ENCODE peak calls at places on chromosome X, in five cellular contexts. One of them, this sample, is unnamed.

GRCh38 chrX:526295-527224 is 104.0 kb upstream of the SHOX start:
- DNase-seq in cardiac muscle cell: no peak
- DNase-seq in GM04504: no peak
- DNase-seq in mesothelial cell of epicardium: no peak
- DNase-seq in iPS DF 6.9: no peak
- DNase-seq in this sample: no peak

GRCh38 chrX:645024-645376 is 14.4 kb downstream of the SHOX start:
- DNase-seq in cardiac muscle cell: no peak
- DNase-seq in GM04504: no peak
- DNase-seq in mesothelial cell of epicardium: no peak
- DNase-seq in iPS DF 6.9: no peak
- DNase-seq in this sample: no peak

GRCh38 chrX:150692296-150692695 is 900 bp upstream of the MTMR1 start:
- DNase-seq in cardiac muscle cell: no peak
- DNase-seq in GM04504: no peak
- DNase-seq in mesothelial cell of epicardium: no peak
- DNase-seq in iPS DF 6.9: no peak
- DNase-seq in this sample: no peak

GRCh38 chrX:35919536-35920309 is at the start of gene CFAP47:
- DNase-seq in cardiac muscle cell: peak
- DNase-seq in GM04504: no peak
- DNase-seq in mesothelial cell of epicardium: no peak
- DNase-seq in iPS DF 6.9: peak
- DNase-seq in this sample: peak

GRCh38 chrX:37997096-37997495 is 9.3 kb upstream of the SYTL5 start:
- DNase-seq in cardiac muscle cell: no peak
- DNase-seq in GM04504: no peak
- DNase-seq in mesothelial cell of epicardium: no peak
- DNase-seq in iPS DF 6.9: no peak
- DNase-seq in this sample: no peak

GRCh38 chrX:38220936-38221386 is 290 bp upstream of the SRPX start:
- DNase-seq in cardiac muscle cell: no peak
- DNase-seq in GM04504: no peak
- DNase-seq in mesothelial cell of epicardium: no peak
- DNase-seq in iPS DF 6.9: no peak
- DNase-seq in this sample: no peak

GRCh38 chrX:16119353-16120220 is 3.8 kb upstream of the GRPR start:
- DNase-seq in cardiac muscle cell: no peak
- DNase-seq in GM04504: no peak
- DNase-seq in mesothelial cell of epicardium: no peak
- DNase-seq in iPS DF 6.9: no peak
- DNase-seq in this sample: no peak

GRCh38 chrX:68725966-68726365 is 78.5 kb downstream of the STARD8 start:
- DNase-seq in cardiac muscle cell: no peak
- DNase-seq in GM04504: no peak
- DNase-seq in mesothelial cell of epicardium: no peak
- DNase-seq in iPS DF 6.9: no peak
- DNase-seq in this sample: no peak

GRCh38 chrX:70456256-70456655 is 11.6 kb downstream of the DLG3 start:
- DNase-seq in cardiac muscle cell: no peak
- DNase-seq in GM04504: no peak
- DNase-seq in mesothelial cell of epicardium: no peak
- DNase-seq in iPS DF 6.9: no peak
- DNase-seq in this sample: no peak

GRCh38 chrX:118560380-118560932 is 64.8 kb downstream of the DOCK11 start:
- DNase-seq in cardiac muscle cell: peak
- DNase-seq in GM04504: no peak
- DNase-seq in mesothelial cell of epicardium: no peak
- DNase-seq in iPS DF 6.9: no peak
- DNase-seq in this sample: no peak

GRCh38 chrX:68387786-68388185 is 45.5 kb downstream of the OPHN1 start:
- DNase-seq in cardiac muscle cell: no peak
- DNase-seq in GM04504: no peak
- DNase-seq in mesothelial cell of epicardium: no peak
- DNase-seq in iPS DF 6.9: no peak
- DNase-seq in this sample: no peak

GRCh38 chrX:47644557-47645091 is 5.7 kb downstream of the ELK1 start:
- DNase-seq in cardiac muscle cell: peak
- DNase-seq in GM04504: no peak
- DNase-seq in mesothelial cell of epicardium: no peak
- DNase-seq in iPS DF 6.9: no peak
- DNase-seq in this sample: peak

GRCh38 chrX:22134681-22135080 is 102.6 kb downstream of the PHEX start:
- DNase-seq in cardiac muscle cell: no peak
- DNase-seq in GM04504: peak
- DNase-seq in mesothelial cell of epicardium: no peak
- DNase-seq in iPS DF 6.9: no peak
- DNase-seq in this sample: peak

GRCh38 chrX:13938053-13938765 is 91.5 kb downstream of the GEMIN8 start:
- DNase-seq in cardiac muscle cell: peak
- DNase-seq in GM04504: no peak
- DNase-seq in mesothelial cell of epicardium: no peak
- DNase-seq in iPS DF 6.9: no peak
- DNase-seq in this sample: peak

GRCh38 chrX:68109162-68109561 is 324.1 kb downstream of the OPHN1 start:
- DNase-seq in cardiac muscle cell: no peak
- DNase-seq in GM04504: no peak
- DNase-seq in mesothelial cell of epicardium: no peak
- DNase-seq in iPS DF 6.9: no peak
- DNase-seq in this sample: no peak

GRCh38 chrX:13994104-13994503 is 35.6 kb downstream of the GEMIN8 start:
- DNase-seq in cardiac muscle cell: no peak
- DNase-seq in GM04504: no peak
- DNase-seq in mesothelial cell of epicardium: no peak
- DNase-seq in iPS DF 6.9: no peak
- DNase-seq in this sample: no peak

GRCh38 chrX:119507206-119507605 is 39.0 kb downstream of the SLC25A5 start:
- DNase-seq in cardiac muscle cell: no peak
- DNase-seq in GM04504: no peak
- DNase-seq in mesothelial cell of epicardium: no peak
- DNase-seq in iPS DF 6.9: no peak
- DNase-seq in this sample: no peak

GRCh38 chrX:140425712-140426395 is 79.0 kb downstream of the SOX3 start:
- DNase-seq in cardiac muscle cell: no peak
- DNase-seq in GM04504: no peak
- DNase-seq in mesothelial cell of epicardium: no peak
- DNase-seq in iPS DF 6.9: no peak
- DNase-seq in this sample: no peak